ENCODE peak calls at places on chromosomes 7 and 10, in nine cellular contexts. One of them, this sample, is unnamed.

GRCh38 chr7:158343526-158343925 is 244.1 kb downstream of the PTPRN2 start:
- DNase-seq in suprapubic skin: no peak
- DNase-seq in endothelial cell: no peak
- DNase-seq in GM12864: no peak
- DNase-seq in A549: no peak
- DNase-seq in CD4-positive, alpha-beta T cell: no peak
- DNase-seq in K562: no peak
- DNase-seq in HL-60: no peak
- DNase-seq in heart left ventricle: no peak
- DNase-seq in this sample: no peak

GRCh38 chr10:72425133-72425532 is 70.4 kb upstream of the DNAJB12 start:
- DNase-seq in suprapubic skin: no peak
- DNase-seq in CD4-positive, alpha-beta T cell: no peak
- DNase-seq in K562: no peak
- DNase-seq in HL-60: no peak
- DNase-seq in GM12864: no peak
- DNase-seq in heart left ventricle: no peak
- DNase-seq in A549: no peak
- DNase-seq in endothelial cell: no peak
- DNase-seq in this sample: no peak

GRCh38 chr10:114930320-114930719 is 7.7 kb upstream of the TRUB1 start:
- DNase-seq in endothelial cell: no peak
- DNase-seq in heart left ventricle: no peak
- DNase-seq in CD4-positive, alpha-beta T cell: no peak
- DNase-seq in GM12864: no peak
- DNase-seq in suprapubic skin: no peak
- DNase-seq in K562: no peak
- DNase-seq in A549: no peak
- DNase-seq in HL-60: no peak
- DNase-seq in this sample: no peak

GRCh38 chr7:5296015-5296621 is 13.4 kb downstream of the SLC29A4 start:
- DNase-seq in HL-60: no peak
- DNase-seq in endothelial cell: no peak
- DNase-seq in K562: no peak
- DNase-seq in CD4-positive, alpha-beta T cell: no peak
- DNase-seq in GM12864: no peak
- DNase-seq in A549: no peak
- DNase-seq in heart left ventricle: no peak
- DNase-seq in suprapubic skin: no peak
- DNase-seq in this sample: no peak

GRCh38 chr10:122454603-122455080 is at the start of gene ARMS2:
- DNase-seq in endothelial cell: no peak
- DNase-seq in A549: no peak
- DNase-seq in heart left ventricle: no peak
- DNase-seq in K562: no peak
- DNase-seq in CD4-positive, alpha-beta T cell: no peak
- DNase-seq in GM12864: no peak
- DNase-seq in suprapubic skin: no peak
- DNase-seq in HL-60: no peak
- DNase-seq in this sample: no peak

GRCh38 chr7:46357851-46358250 is 436.8 kb upstream of the IGFBP3 start:
- DNase-seq in endothelial cell: no peak
- DNase-seq in CD4-positive, alpha-beta T cell: no peak
- DNase-seq in suprapubic skin: no peak
- DNase-seq in heart left ventricle: no peak
- DNase-seq in GM12864: no peak
- DNase-seq in K562: no peak
- DNase-seq in A549: no peak
- DNase-seq in HL-60: no peak
- DNase-seq in this sample: no peak

GRCh38 chr10:121437596-121437995 is 160.6 kb downstream of the FGFR2 start:
- DNase-seq in suprapubic skin: no peak
- DNase-seq in CD4-positive, alpha-beta T cell: no peak
- DNase-seq in endothelial cell: peak
- DNase-seq in A549: no peak
- DNase-seq in K562: no peak
- DNase-seq in HL-60: no peak
- DNase-seq in GM12864: no peak
- DNase-seq in heart left ventricle: no peak
- DNase-seq in this sample: no peak

GRCh38 chr10:13233358-13233757 is 816 bp downstream of the UCMA start:
- DNase-seq in HL-60: no peak
- DNase-seq in GM12864: no peak
- DNase-seq in endothelial cell: no peak
- DNase-seq in CD4-positive, alpha-beta T cell: no peak
- DNase-seq in suprapubic skin: no peak
- DNase-seq in heart left ventricle: no peak
- DNase-seq in K562: no peak
- DNase-seq in A549: no peak
- DNase-seq in this sample: no peak

GRCh38 chr7:30321992-30322637 is 37.7 kb downstream of the ZNRF2 start:
- DNase-seq in K562: peak
- DNase-seq in heart left ventricle: no peak
- DNase-seq in GM12864: peak
- DNase-seq in CD4-positive, alpha-beta T cell: no peak
- DNase-seq in endothelial cell: no peak
- DNase-seq in A549: no peak
- DNase-seq in HL-60: peak
- DNase-seq in suprapubic skin: no peak
- DNase-seq in this sample: no peak

DNA sequence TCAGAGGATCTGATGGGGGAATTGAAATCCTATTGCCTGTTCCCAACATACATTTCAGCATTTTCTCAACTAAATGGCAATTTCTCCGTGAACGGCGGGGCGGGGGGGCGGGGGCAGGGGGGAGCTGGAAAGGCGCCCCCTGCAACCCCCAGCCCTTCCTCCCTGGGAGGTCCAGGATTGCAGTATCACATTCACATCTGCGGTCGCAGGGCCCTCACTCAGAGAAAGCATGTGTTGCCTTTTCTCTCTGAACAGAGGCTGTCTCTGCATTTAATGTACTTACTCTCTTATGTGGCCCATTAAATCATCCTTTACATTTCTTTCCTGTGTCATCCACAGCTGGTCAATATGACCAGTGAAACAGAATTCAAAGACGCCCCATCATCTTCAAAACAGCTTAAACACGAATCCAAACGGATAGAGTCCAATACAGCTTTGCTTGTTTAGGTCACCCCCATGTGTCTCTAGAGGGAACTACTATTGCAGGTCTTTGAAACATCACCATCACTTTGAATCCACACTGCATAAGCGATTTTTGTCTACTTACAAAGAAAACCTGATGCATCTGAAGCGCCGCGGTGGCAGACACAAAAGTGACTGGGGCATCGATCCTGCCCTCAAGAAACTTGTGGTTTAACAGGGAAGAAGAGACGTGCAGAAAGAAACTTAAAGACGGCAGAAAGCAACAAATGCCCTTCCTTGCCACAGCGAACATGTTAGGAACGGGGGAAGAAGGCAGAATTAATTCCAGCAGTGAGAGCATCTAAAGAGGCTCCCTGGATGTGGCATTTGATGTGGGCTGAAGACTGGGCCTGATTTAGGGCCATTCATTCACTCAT is 17.0 kb upstream of the ECHDC3 start:
- DNase-seq in heart left ventricle: no peak
- DNase-seq in A549: peak
- DNase-seq in endothelial cell: peak
- DNase-seq in K562: peak
- DNase-seq in GM12864: peak
- DNase-seq in suprapubic skin: no peak
- DNase-seq in CD4-positive, alpha-beta T cell: no peak
- DNase-seq in HL-60: peak
- DNase-seq in this sample: peak
- TF ChIP-seq CTCF in heart left ventricle: peak
- TF ChIP-seq CTCF in A549: peak
- TF ChIP-seq CTCF in endothelial cell: peak
- TF ChIP-seq CTCF in K562: peak
- TF ChIP-seq CTCF in GM12864: peak
- TF ChIP-seq CTCF in suprapubic skin: peak
- TF ChIP-seq CTCF in CD4-positive, alpha-beta T cell: peak
- TF ChIP-seq CTCF in HL-60: peak
- TF ChIP-seq CTCF in this sample: peak

GRCh38 chr10:8013011-8013410 is 41.5 kb upstream of the GATA3 start:
- DNase-seq in suprapubic skin: no peak
- DNase-seq in A549: peak
- DNase-seq in HL-60: no peak
- DNase-seq in GM12864: no peak
- DNase-seq in K562: no peak
- DNase-seq in heart left ventricle: no peak
- DNase-seq in endothelial cell: no peak
- DNase-seq in CD4-positive, alpha-beta T cell: no peak
- DNase-seq in this sample: no peak
- TF ChIP-seq CTCF in suprapubic skin: no peak
- TF ChIP-seq CTCF in A549: no peak
- TF ChIP-seq CTCF in HL-60: no peak
- TF ChIP-seq CTCF in GM12864: no peak
- TF ChIP-seq CTCF in K562: no peak
- TF ChIP-seq CTCF in heart left ventricle: no peak
- TF ChIP-seq CTCF in endothelial cell: no peak
- TF ChIP-seq CTCF in CD4-positive, alpha-beta T cell: no peak
- TF ChIP-seq CTCF in this sample: no peak

GRCh38 chr10:35481421-35481820 is 123.7 kb upstream of the GJD4 start:
- DNase-seq in HL-60: no peak
- DNase-seq in endothelial cell: no peak
- DNase-seq in CD4-positive, alpha-beta T cell: no peak
- DNase-seq in heart left ventricle: no peak
- DNase-seq in A549: no peak
- DNase-seq in suprapubic skin: no peak
- DNase-seq in GM12864: no peak
- DNase-seq in K562: no peak
- DNase-seq in this sample: no peak

DNA sequence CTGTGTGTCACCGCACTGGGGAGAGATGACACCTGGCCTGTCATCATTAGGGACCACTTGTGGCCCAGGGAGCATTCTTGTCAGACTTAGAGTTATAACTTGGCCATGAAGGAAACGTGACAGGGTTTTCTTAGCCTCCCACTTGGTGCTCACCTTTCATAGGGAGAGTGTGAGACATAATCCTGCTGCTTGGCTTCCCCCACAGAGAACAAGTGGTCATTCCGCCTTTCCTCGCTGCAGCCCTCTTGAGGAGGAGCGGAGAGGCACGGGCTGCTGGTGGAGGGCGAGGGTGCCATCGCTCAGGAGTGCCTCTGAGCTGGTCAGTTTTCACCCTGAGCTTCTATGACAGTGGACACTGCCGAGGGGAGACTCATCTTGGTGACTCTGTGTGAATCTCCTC is 125.0 kb upstream of the GJD4 start:
- DNase-seq in GM12864: no peak
- DNase-seq in endothelial cell: no peak
- DNase-seq in K562: no peak
- DNase-seq in heart left ventricle: no peak
- DNase-seq in CD4-positive, alpha-beta T cell: no peak
- DNase-seq in A549: peak
- DNase-seq in HL-60: no peak
- DNase-seq in suprapubic skin: no peak
- DNase-seq in this sample: no peak
- TF ChIP-seq CTCF in GM12864: no peak
- TF ChIP-seq CTCF in endothelial cell: no peak
- TF ChIP-seq CTCF in K562: peak
- TF ChIP-seq CTCF in heart left ventricle: no peak
- TF ChIP-seq CTCF in CD4-positive, alpha-beta T cell: no peak
- TF ChIP-seq CTCF in A549: no peak
- TF ChIP-seq CTCF in HL-60: no peak
- TF ChIP-seq CTCF in suprapubic skin: no peak
- TF ChIP-seq CTCF in this sample: no peak

GRCh38 chr7:92246363-92247101 is 758 bp downstream of the ANKIB1 start:
- DNase-seq in endothelial cell: peak
- DNase-seq in A549: peak
- DNase-seq in GM12864: no peak
- DNase-seq in K562: peak
- DNase-seq in CD4-positive, alpha-beta T cell: peak
- DNase-seq in suprapubic skin: no peak
- DNase-seq in heart left ventricle: peak
- DNase-seq in HL-60: peak
- DNase-seq in this sample: no peak

GRCh38 chr7:92245487-92246362 is at the start of the genes ANKIB1 and KRIT1:
- DNase-seq in CD4-positive, alpha-beta T cell: peak
- DNase-seq in suprapubic skin: peak
- DNase-seq in heart left ventricle: peak
- DNase-seq in HL-60: peak
- DNase-seq in endothelial cell: peak
- DNase-seq in A549: peak
- DNase-seq in K562: peak
- DNase-seq in GM12864: peak
- DNase-seq in this sample: peak

GRCh38 chr7:92250603-92251002 is 4.8 kb downstream of the ANKIB1 start:
- DNase-seq in heart left ventricle: no peak
- DNase-seq in CD4-positive, alpha-beta T cell: no peak
- DNase-seq in suprapubic skin: no peak
- DNase-seq in GM12864: no peak
- DNase-seq in A549: no peak
- DNase-seq in endothelial cell: no peak
- DNase-seq in K562: no peak
- DNase-seq in HL-60: no peak
- DNase-seq in this sample: no peak

GRCh38 chr7:92242972-92243371 is 2.7 kb downstream of the KRIT1 start:
- DNase-seq in GM12864: no peak
- DNase-seq in heart left ventricle: no peak
- DNase-seq in endothelial cell: no peak
- DNase-seq in A549: no peak
- DNase-seq in suprapubic skin: no peak
- DNase-seq in HL-60: no peak
- DNase-seq in CD4-positive, alpha-beta T cell: no peak
- DNase-seq in K562: no peak
- DNase-seq in this sample: no peak

GRCh38 chr7:92244803-92245486 is 769 bp downstream of the KRIT1 start:
- DNase-seq in A549: no peak
- DNase-seq in CD4-positive, alpha-beta T cell: no peak
- DNase-seq in HL-60: peak
- DNase-seq in endothelial cell: no peak
- DNase-seq in K562: peak
- DNase-seq in GM12864: no peak
- DNase-seq in suprapubic skin: no peak
- DNase-seq in heart left ventricle: no peak
- DNase-seq in this sample: no peak
- TF ChIP-seq CTCF in A549: no peak
- TF ChIP-seq CTCF in CD4-positive, alpha-beta T cell: no peak
- TF ChIP-seq CTCF in HL-60: no peak
- TF ChIP-seq CTCF in endothelial cell: no peak
- TF ChIP-seq CTCF in K562: peak
- TF ChIP-seq CTCF in GM12864: no peak
- TF ChIP-seq CTCF in suprapubic skin: no peak
- TF ChIP-seq CTCF in heart left ventricle: no peak
- TF ChIP-seq CTCF in this sample: no peak

GRCh38 chr7:33836797-33837355 is 68.5 kb upstream of the BMPER start:
- DNase-seq in endothelial cell: no peak
- DNase-seq in CD4-positive, alpha-beta T cell: no peak
- DNase-seq in heart left ventricle: no peak
- DNase-seq in suprapubic skin: no peak
- DNase-seq in A549: peak
- DNase-seq in K562: no peak
- DNase-seq in GM12864: no peak
- DNase-seq in HL-60: no peak
- DNase-seq in this sample: no peak
- TF ChIP-seq CTCF in endothelial cell: peak
- TF ChIP-seq CTCF in CD4-positive, alpha-beta T cell: no peak
- TF ChIP-seq CTCF in heart left ventricle: no peak
- TF ChIP-seq CTCF in suprapubic skin: no peak
- TF ChIP-seq CTCF in A549: peak
- TF ChIP-seq CTCF in K562: peak
- TF ChIP-seq CTCF in GM12864: peak
- TF ChIP-seq CTCF in HL-60: no peak
- TF ChIP-seq CTCF in this sample: no peak

This sample was measured in AG04450.